ENCODE peak calls at places on chromosomes 5 and 9, in eight cellular contexts. H is GM03348; V is activated T-helper 1 cell treated with anti-CD3 and anti-CD28 coated beads, Interleukin-2, amount 50 U/mL, for 16 hours; Q is Calu3; S is CD4-positive, CD25-positive, alpha-beta regulatory T cell; B is left ventricle myocardium inferior; G is mesothelial cell of epicardium; I is H54. E is an unnamed sample.

GRCh38 chr5:200985-201384 is 9.7 kb downstream of the LRRC14B start:
- DNase-seq in H (no peak), I (no peak), G (no peak), B (no peak), S (no peak), Q (no peak), V (no peak), E (no peak)

GRCh38 chr5:130109152-130109551 is 204.9 kb downstream of the CHSY3 start:
- DNase-seq in S (peak), B (no peak), G (no peak), Q (peak), V (no peak), H (peak), I (no peak), E (no peak)

GRCh38 chr5:171907731-171908343 is 98.6 kb downstream of the FBXW11 start:
- DNase-seq in S (peak), V (peak), Q (peak), I (peak), G (no peak), B (no peak), H (peak), E (no peak)

GRCh38 chr5:177095088-177095669 is 8.5 kb downstream of the FGFR4 start:
- DNase-seq in B (no peak), Q (no peak), V (no peak), H (no peak), G (no peak), I (no peak), S (no peak), E (no peak)

GRCh38 chr9:125995706-125996105 is 248.5 kb downstream of the PBX3 start:
- DNase-seq in I (no peak), S (no peak), Q (no peak), H (no peak), G (no peak), V (no peak), B (no peak), E (no peak)

GRCh38 chr5:127936439-127936972 is 147.1 kb upstream of the SLC12A2 start:
- DNase-seq in H (no peak), B (no peak), I (no peak), V (no peak), Q (peak), G (no peak), S (no peak), E (no peak)

GRCh38 chr5:177035982-177036381 is 13.5 kb downstream of the ZNF346 start:
- DNase-seq in H (peak), I (no peak), G (no peak), B (no peak), Q (no peak), S (no peak), V (no peak), E (no peak)

GRCh38 chr9:93238953-93239352 is 55.0 kb downstream of the WNK2 start:
- DNase-seq in I (no peak), B (no peak), S (no peak), Q (no peak), H (no peak), V (no peak), G (no peak), E (no peak)

GRCh38 chr5:171893290-171893890 is 107.8 kb downstream of the SMIM23 start:
- DNase-seq in Q (no peak), B (no peak), H (peak), V (no peak), I (no peak), S (no peak), G (no peak), E (no peak)

GRCh38 chr9:27202056-27202455 is 93.0 kb downstream of the TEK start:
- DNase-seq in V (no peak), Q (no peak), G (no peak), I (no peak), B (no peak), S (no peak), H (no peak), E (no peak)

GRCh38 chr5:27171696-27172362 is 133.4 kb upstream of the CDH9 start:
- DNase-seq in V (no peak), I (no peak), S (no peak), H (no peak), G (no peak), B (no peak), Q (no peak), E (no peak)

GRCh38 chr9:35798658-35799366 is 7.4 kb downstream of the NPR2 start:
- DNase-seq in S (no peak), B (no peak), I (peak), G (no peak), V (peak), H (peak), Q (no peak), E (no peak)

GRCh38 chr5:6158974-6159863 is 219.1 kb downstream of the MED10 start:
- DNase-seq in G (no peak), Q (no peak), S (no peak), B (no peak), H (peak), I (peak), V (no peak), E (no peak)

GRCh38 chr5:105878402-105878801 is 1792.3 kb downstream of the EFNA5 start:
- DNase-seq in Q (no peak), V (no peak), G (no peak), I (no peak), B (no peak), H (no peak), S (no peak), E (no peak)

GRCh38 chr5:95669540-95669939 is 13.3 kb downstream of the SPATA9 start:
- DNase-seq in S (no peak), I (peak), G (no peak), Q (no peak), V (no peak), B (peak), H (peak), E (no peak)

GRCh38 chr9:131809941-131810344 is 70.1 kb upstream of the RAPGEF1 start:
- DNase-seq in G (no peak), H (peak), S (no peak), I (no peak), Q (no peak), V (no peak), B (no peak), E (no peak)

GRCh38 chr9:116928884-116929283 is 241.8 kb downstream of the TRIM32 start:
- DNase-seq in V (no peak), H (no peak), I (no peak), S (no peak), G (no peak), B (no peak), Q (no peak), E (no peak)

GRCh38 chr5:170411100-170411499 is 21.9 kb upstream of the KCNMB1 start:
- DNase-seq in S (peak), Q (no peak), G (no peak), V (no peak), I (no peak), H (no peak), B (no peak), E (no peak)

GRCh38 chr9:130780865-130781504 is 54.1 kb upstream of the ABL1 start:
- DNase-seq in G (no peak), V (no peak), Q (no peak), H (peak), B (peak), I (no peak), S (no peak), E (no peak)

GRCh38 chr5:137206030-137206715 is 293.0 kb downstream of the SPOCK1 start:
- DNase-seq in V (no peak), I (no peak), H (no peak), B (no peak), S (no peak), Q (no peak), G (no peak), E (peak)

GRCh38 chr5:177473461-177473991 is at the start of gene DBN1:
- DNase-seq in H (peak), V (no peak), G (no peak), B (peak), I (peak), Q (peak), S (no peak), E (peak)

GRCh38 chr5:1111727-1112289 is at the start of gene SLC12A7:
- DNase-seq in B (peak), V (peak), I (no peak), S (peak), H (peak), Q (peak), G (peak), E (peak)

GRCh38 chr9:107711528-107711927 is 222.0 kb upstream of the KLF4 start:
- DNase-seq in Q (peak), B (no peak), S (no peak), G (no peak), V (no peak), I (peak), H (peak), E (no peak)

GRCh38 chr5:107698286-107698685 is 27.5 kb upstream of the EFNA5 start:
- DNase-seq in G (no peak), H (peak), I (no peak), V (no peak), B (no peak), S (no peak), Q (no peak), E (no peak)

GRCh38 chr5:78974011-78974410 is 11.1 kb downstream of the ARSB start:
- DNase-seq in H (no peak), I (no peak), S (no peak), Q (no peak), V (no peak), G (no peak), B (peak), E (no peak)

GRCh38 chr9:122036988-122037387 is 56.1 kb downstream of the TTLL11 start:
- DNase-seq in I (peak), B (no peak), H (peak), S (no peak), Q (no peak), V (no peak), G (no peak), E (no peak)

GRCh38 chr9:2018764-2019548 is 3.8 kb downstream of the SMARCA2 start:
- DNase-seq in V (no peak), H (no peak), I (no peak), B (no peak), G (no peak), S (peak), Q (no peak), E (no peak)

E was measured in NCI-H187.